ENCODE peak calls at places on chromosomes 16 and 17, in six cellular contexts. One of them, this sample, is unnamed.

GRCh38 chr17:73232587-73233373 is 28.9 kb downstream of the CPSF4L start:
- DNase-seq in cardiac fibroblast: peak
- DNase-seq in ovary: no peak
- DNase-seq in heart left ventricle: peak
- DNase-seq in AG04450: no peak
- DNase-seq in choroid plexus epithelial cell: peak
- DNase-seq in this sample: no peak

GRCh38 chr16:12079411-12079965 is 103.0 kb downstream of the SNX29 start:
- DNase-seq in cardiac fibroblast: no peak
- DNase-seq in ovary: no peak
- DNase-seq in heart left ventricle: no peak
- DNase-seq in AG04450: no peak
- DNase-seq in choroid plexus epithelial cell: no peak
- DNase-seq in this sample: no peak

GRCh38 chr16:86525696-86526095 is 15.4 kb downstream of the FOXF1 start:
- DNase-seq in cardiac fibroblast: no peak
- DNase-seq in ovary: no peak
- DNase-seq in heart left ventricle: no peak
- DNase-seq in AG04450: no peak
- DNase-seq in choroid plexus epithelial cell: no peak
- DNase-seq in this sample: no peak

GRCh38 chr16:68995011-68995504 is 110.4 kb upstream of the HAS3 start:
- DNase-seq in cardiac fibroblast: peak
- DNase-seq in ovary: no peak
- DNase-seq in heart left ventricle: no peak
- DNase-seq in AG04450: no peak
- DNase-seq in choroid plexus epithelial cell: peak
- DNase-seq in this sample: no peak

GRCh38 chr16:42069-42457 is 11.3 kb downstream of the POLR3K start:
- DNase-seq in cardiac fibroblast: no peak
- DNase-seq in ovary: no peak
- DNase-seq in heart left ventricle: no peak
- DNase-seq in AG04450: no peak
- DNase-seq in choroid plexus epithelial cell: no peak
- DNase-seq in this sample: no peak

GRCh38 chr17:19507673-19508326 is 25.9 kb upstream of the SLC47A1 start:
- DNase-seq in cardiac fibroblast: peak
- DNase-seq in ovary: peak
- DNase-seq in heart left ventricle: peak
- DNase-seq in AG04450: peak
- DNase-seq in choroid plexus epithelial cell: peak
- DNase-seq in this sample: peak

GRCh38 chr16:79092846-79093245 is 507.7 kb downstream of the MAF start:
- DNase-seq in cardiac fibroblast: no peak
- DNase-seq in ovary: no peak
- DNase-seq in heart left ventricle: no peak
- DNase-seq in AG04450: no peak
- DNase-seq in choroid plexus epithelial cell: no peak
- DNase-seq in this sample: no peak

GRCh38 chr16:88628512-88628974 is 9.8 kb upstream of the IL17C start:
- DNase-seq in cardiac fibroblast: no peak
- DNase-seq in ovary: no peak
- DNase-seq in heart left ventricle: peak
- DNase-seq in AG04450: no peak
- DNase-seq in choroid plexus epithelial cell: peak
- DNase-seq in this sample: no peak

GRCh38 chr16:76194621-76195015 is 82.6 kb upstream of the CNTNAP4 start:
- DNase-seq in cardiac fibroblast: no peak
- DNase-seq in ovary: no peak
- DNase-seq in heart left ventricle: no peak
- DNase-seq in AG04450: no peak
- DNase-seq in choroid plexus epithelial cell: no peak
- DNase-seq in this sample: no peak

GRCh38 chr17:64498308-64499203 is 1.7 kb upstream of the POLG2 start:
- DNase-seq in cardiac fibroblast: no peak
- DNase-seq in ovary: no peak
- DNase-seq in heart left ventricle: no peak
- DNase-seq in AG04450: no peak
- DNase-seq in choroid plexus epithelial cell: no peak
- DNase-seq in this sample: no peak

GRCh38 chr16:59212492-59213024 is 478.4 kb upstream of the GOT2 start:
- DNase-seq in cardiac fibroblast: no peak
- DNase-seq in ovary: no peak
- DNase-seq in heart left ventricle: no peak
- DNase-seq in AG04450: no peak
- DNase-seq in choroid plexus epithelial cell: peak
- DNase-seq in this sample: no peak

GRCh38 chr17:22512506-22512905 is 820.2 kb downstream of the KCNJ18 start:
- DNase-seq in cardiac fibroblast: no peak
- DNase-seq in ovary: no peak
- DNase-seq in heart left ventricle: no peak
- DNase-seq in AG04450: no peak
- DNase-seq in choroid plexus epithelial cell: no peak
- DNase-seq in this sample: no peak

GRCh38 chr17:350706-351435 is 1.7 kb downstream of the RPH3AL start:
- DNase-seq in cardiac fibroblast: peak
- DNase-seq in ovary: peak
- DNase-seq in heart left ventricle: peak
- DNase-seq in AG04450: no peak
- DNase-seq in choroid plexus epithelial cell: peak
- DNase-seq in this sample: no peak

GRCh38 chr16:24309222-24309905 is 53.2 kb downstream of the CACNG3 start:
- DNase-seq in cardiac fibroblast: peak
- DNase-seq in ovary: no peak
- DNase-seq in heart left ventricle: no peak
- DNase-seq in AG04450: no peak
- DNase-seq in choroid plexus epithelial cell: peak
- DNase-seq in this sample: peak

GRCh38 chr17:52159810-52160578 is 1.5 kb upstream of the CA10 start:
- DNase-seq in cardiac fibroblast: no peak
- DNase-seq in ovary: no peak
- DNase-seq in heart left ventricle: no peak
- DNase-seq in AG04450: no peak
- DNase-seq in choroid plexus epithelial cell: no peak
- DNase-seq in this sample: no peak

GRCh38 chr16:50303041-50303604 is 36.8 kb downstream of the ADCY7 start:
- DNase-seq in cardiac fibroblast: no peak
- DNase-seq in ovary: peak
- DNase-seq in heart left ventricle: no peak
- DNase-seq in AG04450: no peak
- DNase-seq in choroid plexus epithelial cell: peak
- DNase-seq in this sample: no peak

GRCh38 chr17:83181991-83182619 is 102.7 kb downstream of the METRNL start:
- DNase-seq in cardiac fibroblast: no peak
- DNase-seq in ovary: peak
- DNase-seq in heart left ventricle: no peak
- DNase-seq in AG04450: no peak
- DNase-seq in choroid plexus epithelial cell: no peak
- DNase-seq in this sample: no peak

GRCh38 chr16:70736454-70737376 is 50.9 kb upstream of the MTSS2 start:
- DNase-seq in cardiac fibroblast: no peak
- DNase-seq in ovary: no peak
- DNase-seq in heart left ventricle: no peak
- DNase-seq in AG04450: no peak
- DNase-seq in choroid plexus epithelial cell: peak
- DNase-seq in this sample: no peak

GRCh38 chr17:38451030-38451839 is 23.0 kb downstream of the ARHGAP23 start:
- DNase-seq in cardiac fibroblast: peak
- DNase-seq in ovary: peak
- DNase-seq in heart left ventricle: peak
- DNase-seq in AG04450: no peak
- DNase-seq in choroid plexus epithelial cell: peak
- DNase-seq in this sample: peak

GRCh38 chr16:49399594-49400364 is 26.2 kb downstream of the C16orf78 start:
- DNase-seq in cardiac fibroblast: no peak
- DNase-seq in ovary: no peak
- DNase-seq in heart left ventricle: no peak
- DNase-seq in AG04450: no peak
- DNase-seq in choroid plexus epithelial cell: no peak
- DNase-seq in this sample: no peak

GRCh38 chr17:44083250-44083849 is 12.8 kb downstream of the G6PC3 start:
- DNase-seq in cardiac fibroblast: no peak
- DNase-seq in ovary: no peak
- DNase-seq in heart left ventricle: no peak
- DNase-seq in AG04450: no peak
- DNase-seq in choroid plexus epithelial cell: no peak
- DNase-seq in this sample: no peak

GRCh38 chr16:16127469-16128116 is 95.7 kb downstream of the ABCC6 start:
- DNase-seq in cardiac fibroblast: peak
- DNase-seq in ovary: peak
- DNase-seq in heart left ventricle: no peak
- DNase-seq in AG04450: peak
- DNase-seq in choroid plexus epithelial cell: peak
- DNase-seq in this sample: peak

GRCh38 chr17:18021372-18021771 is 17.6 kb downstream of the ATPAF2 start:
- DNase-seq in cardiac fibroblast: no peak
- DNase-seq in ovary: no peak
- DNase-seq in heart left ventricle: no peak
- DNase-seq in AG04450: no peak
- DNase-seq in choroid plexus epithelial cell: no peak
- DNase-seq in this sample: no peak

GRCh38 chr17:76562734-76563148 is 22.9 kb downstream of the PRCD start:
- DNase-seq in cardiac fibroblast: peak
- DNase-seq in ovary: peak
- DNase-seq in heart left ventricle: peak
- DNase-seq in AG04450: peak
- DNase-seq in choroid plexus epithelial cell: peak
- DNase-seq in this sample: no peak

GRCh38 chr17:50093807-50094206 is 1.3 kb upstream of the PDK2 start:
- DNase-seq in cardiac fibroblast: no peak
- DNase-seq in ovary: no peak
- DNase-seq in heart left ventricle: no peak
- DNase-seq in AG04450: no peak
- DNase-seq in choroid plexus epithelial cell: no peak
- DNase-seq in this sample: no peak

GRCh38 chr17:50094753-50095616 is at the start of gene PDK2:
- DNase-seq in cardiac fibroblast: peak
- DNase-seq in ovary: peak
- DNase-seq in heart left ventricle: peak
- DNase-seq in AG04450: peak
- DNase-seq in choroid plexus epithelial cell: peak
- DNase-seq in this sample: peak

GRCh38 chr17:50093246-50093645 is 1.9 kb upstream of the PDK2 start:
- DNase-seq in cardiac fibroblast: no peak
- DNase-seq in ovary: no peak
- DNase-seq in heart left ventricle: no peak
- DNase-seq in AG04450: no peak
- DNase-seq in choroid plexus epithelial cell: no peak
- DNase-seq in this sample: no peak

GRCh38 chr17:50095626-50096037 is 481 bp downstream of the PDK2 start:
- DNase-seq in cardiac fibroblast: peak
- DNase-seq in ovary: no peak
- DNase-seq in heart left ventricle: no peak
- DNase-seq in AG04450: no peak
- DNase-seq in choroid plexus epithelial cell: peak
- DNase-seq in this sample: no peak

GRCh38 chr17:50094243-50094752 is 853 bp upstream of the PDK2 start:
- DNase-seq in cardiac fibroblast: peak
- DNase-seq in ovary: peak
- DNase-seq in heart left ventricle: peak
- DNase-seq in AG04450: peak
- DNase-seq in choroid plexus epithelial cell: peak
- DNase-seq in this sample: no peak
- TF ChIP-seq CTCF in cardiac fibroblast: peak
- TF ChIP-seq CTCF in ovary: peak
- TF ChIP-seq CTCF in heart left ventricle: peak
- TF ChIP-seq CTCF in AG04450: peak
- TF ChIP-seq CTCF in choroid plexus epithelial cell: peak
- TF ChIP-seq CTCF in this sample: peak

GRCh38 chr16:19882186-19882585 is 2.5 kb downstream of the GPRC5B start:
- DNase-seq in cardiac fibroblast: no peak
- DNase-seq in ovary: no peak
- DNase-seq in heart left ventricle: no peak
- DNase-seq in AG04450: no peak
- DNase-seq in choroid plexus epithelial cell: no peak
- DNase-seq in this sample: no peak
- H3K4me3 ChIP-seq in cardiac fibroblast: no peak
- H3K4me3 ChIP-seq in ovary: no peak
- H3K4me3 ChIP-seq in heart left ventricle: peak
- H3K4me3 ChIP-seq in AG04450: no peak
- H3K4me3 ChIP-seq in choroid plexus epithelial cell: no peak
- H3K4me3 ChIP-seq in this sample: no peak

GRCh38 chr17:81345211-81346089 is 49.8 kb upstream of the BAHCC1 start:
- DNase-seq in cardiac fibroblast: peak
- DNase-seq in ovary: peak
- DNase-seq in heart left ventricle: peak
- DNase-seq in AG04450: no peak
- DNase-seq in choroid plexus epithelial cell: peak
- DNase-seq in this sample: no peak
- TF ChIP-seq CTCF in cardiac fibroblast: peak
- TF ChIP-seq CTCF in ovary: peak
- TF ChIP-seq CTCF in heart left ventricle: no peak
- TF ChIP-seq CTCF in AG04450: peak
- TF ChIP-seq CTCF in choroid plexus epithelial cell: peak
- TF ChIP-seq CTCF in this sample: peak

GRCh38 chr16:52545544-52546262 is 1.2 kb downstream of the TOX3 start:
- DNase-seq in cardiac fibroblast: no peak
- DNase-seq in ovary: no peak
- DNase-seq in heart left ventricle: no peak
- DNase-seq in AG04450: no peak
- DNase-seq in choroid plexus epithelial cell: no peak
- DNase-seq in this sample: no peak

GRCh38 chr16:52547834-52548215 is 882 bp upstream of the TOX3 start:
- DNase-seq in cardiac fibroblast: no peak
- DNase-seq in ovary: no peak
- DNase-seq in heart left ventricle: no peak
- DNase-seq in AG04450: no peak
- DNase-seq in choroid plexus epithelial cell: no peak
- DNase-seq in this sample: no peak

GRCh38 chr16:52547001-52547833 is at the start of gene TOX3:
- DNase-seq in cardiac fibroblast: no peak
- DNase-seq in ovary: peak
- DNase-seq in heart left ventricle: no peak
- DNase-seq in AG04450: no peak
- DNase-seq in choroid plexus epithelial cell: no peak
- DNase-seq in this sample: no peak

GRCh38 chr16:52545157-52545543 is 1.8 kb downstream of the TOX3 start:
- DNase-seq in cardiac fibroblast: no peak
- DNase-seq in ovary: no peak
- DNase-seq in heart left ventricle: no peak
- DNase-seq in AG04450: no peak
- DNase-seq in choroid plexus epithelial cell: no peak
- DNase-seq in this sample: no peak

DNA sequence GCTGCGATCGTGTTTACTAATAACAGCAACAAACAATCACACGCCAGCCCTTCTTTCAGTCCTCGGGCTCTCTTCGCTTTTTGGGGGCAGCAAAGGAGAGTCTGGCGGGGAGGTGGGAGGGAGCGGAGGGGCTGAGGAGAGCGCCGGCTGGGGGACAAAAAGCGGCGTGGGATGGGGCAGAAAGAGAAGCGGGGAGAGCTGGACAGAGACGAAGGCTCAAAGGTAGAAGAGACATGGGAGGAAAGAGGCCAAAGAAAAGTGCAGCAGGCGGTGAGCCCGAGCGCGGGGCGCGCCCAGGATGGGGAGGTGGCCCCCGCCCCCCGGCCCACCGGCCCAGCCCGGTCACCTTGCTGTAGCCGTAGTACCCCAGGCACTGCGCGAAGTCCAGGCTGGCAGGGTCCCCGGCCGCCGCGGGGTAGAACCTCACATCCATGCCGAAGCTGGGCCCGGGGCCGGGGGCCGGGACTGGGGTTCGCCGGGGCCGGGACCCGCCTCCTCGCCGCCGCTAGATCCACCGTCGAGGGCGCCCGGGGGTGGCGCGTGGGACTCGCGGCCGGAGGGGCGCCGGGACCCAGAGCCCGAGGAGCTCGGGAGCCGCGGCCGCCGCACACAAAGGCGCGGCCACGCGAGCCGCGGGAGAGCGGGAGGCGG is 527 bp downstream of the TOX3 start:
- DNase-seq in cardiac fibroblast: no peak
- DNase-seq in ovary: no peak
- DNase-seq in heart left ventricle: no peak
- DNase-seq in AG04450: no peak
- DNase-seq in choroid plexus epithelial cell: no peak
- DNase-seq in this sample: no peak
- H3K4me3 ChIP-seq in cardiac fibroblast: no peak
- H3K4me3 ChIP-seq in ovary: peak
- H3K4me3 ChIP-seq in heart left ventricle: peak
- H3K4me3 ChIP-seq in AG04450: no peak
- H3K4me3 ChIP-seq in choroid plexus epithelial cell: no peak
- H3K4me3 ChIP-seq in this sample: peak